ENCODE peak calls at places on chromosomes 1 and 21, in nine cellular contexts. One of them, this sample, is unnamed.
A peak's percentile ranks its signal among the peaks of the same experiment; 100 is the strongest.

GRCh38 chr21:16587141-16587570 is 857.4 kb downstream of the USP25 start:
- DNase-seq in WERI-Rb-1: no peak
- DNase-seq in Peyer's patch: peak; percentile 62
- DNase-seq in aorta: peak; percentile 75
- DNase-seq in mesendoderm: peak; percentile 58
- DNase-seq in HepG2: peak; percentile 38
- DNase-seq in GM12878: no peak
- DNase-seq in NT2/D1: no peak
- DNase-seq in NB4: peak; percentile 9
- DNase-seq in this sample: peak; percentile 93

GRCh38 chr1:24988560-24988912 is 58.5 kb upstream of the RUNX3 start:
- DNase-seq in WERI-Rb-1: no peak
- DNase-seq in Peyer's patch: no peak
- DNase-seq in aorta: peak; percentile 51
- DNase-seq in mesendoderm: no peak
- DNase-seq in HepG2: no peak
- DNase-seq in GM12878: no peak
- DNase-seq in NT2/D1: no peak
- DNase-seq in NB4: no peak
- DNase-seq in this sample: no peak

GRCh38 chr1:37629008-37629407 is 5.7 kb downstream of the RSPO1 start:
- DNase-seq in WERI-Rb-1: peak; percentile 65
- DNase-seq in Peyer's patch: no peak
- DNase-seq in aorta: no peak
- DNase-seq in mesendoderm: no peak
- DNase-seq in HepG2: no peak
- DNase-seq in GM12878: no peak
- DNase-seq in NT2/D1: no peak
- DNase-seq in NB4: no peak
- DNase-seq in this sample: no peak

GRCh38 chr1:160082487-160082886 is 1.1 kb downstream of the KCNJ9 start:
- DNase-seq in WERI-Rb-1: no peak
- DNase-seq in Peyer's patch: no peak
- DNase-seq in aorta: no peak
- DNase-seq in mesendoderm: no peak
- DNase-seq in HepG2: no peak
- DNase-seq in GM12878: no peak
- DNase-seq in NT2/D1: no peak
- DNase-seq in NB4: no peak
- DNase-seq in this sample: no peak

GRCh38 chr1:216566809-216567208 is 143.6 kb upstream of the USH2A start:
- DNase-seq in WERI-Rb-1: peak; percentile 46
- DNase-seq in Peyer's patch: no peak
- DNase-seq in aorta: no peak
- DNase-seq in mesendoderm: peak; percentile 27
- DNase-seq in HepG2: no peak
- DNase-seq in GM12878: no peak
- DNase-seq in NT2/D1: no peak
- DNase-seq in NB4: peak; percentile 8
- DNase-seq in this sample: peak; percentile 58

GRCh38 chr1:201662646-201663045 is 123.7 kb downstream of the NAV1 start:
- DNase-seq in WERI-Rb-1: no peak
- DNase-seq in Peyer's patch: no peak
- DNase-seq in aorta: no peak
- DNase-seq in mesendoderm: no peak
- DNase-seq in HepG2: no peak
- DNase-seq in GM12878: no peak
- DNase-seq in NT2/D1: no peak
- DNase-seq in NB4: no peak
- DNase-seq in this sample: no peak

GRCh38 chr1:93980320-93980744 is 71.1 kb upstream of the GCLM start:
- DNase-seq in WERI-Rb-1: peak; percentile 68
- DNase-seq in Peyer's patch: no peak
- DNase-seq in aorta: no peak
- DNase-seq in mesendoderm: peak; percentile 77
- DNase-seq in HepG2: peak; percentile 58
- DNase-seq in GM12878: no peak
- DNase-seq in NT2/D1: peak; percentile 32
- DNase-seq in NB4: peak; percentile 35
- DNase-seq in this sample: no peak

GRCh38 chr1:224082146-224082545 is 31.8 kb upstream of the FBXO28 start:
- DNase-seq in WERI-Rb-1: no peak
- DNase-seq in Peyer's patch: no peak
- DNase-seq in aorta: no peak
- DNase-seq in mesendoderm: peak; percentile 30
- DNase-seq in HepG2: no peak
- DNase-seq in GM12878: no peak
- DNase-seq in NT2/D1: peak; percentile 27
- DNase-seq in NB4: no peak
- DNase-seq in this sample: no peak

GRCh38 chr21:38259665-38260064 is 2.9 kb downstream of the KCNJ15 start:
- DNase-seq in WERI-Rb-1: no peak
- DNase-seq in Peyer's patch: no peak
- DNase-seq in aorta: no peak
- DNase-seq in mesendoderm: no peak
- DNase-seq in HepG2: no peak
- DNase-seq in GM12878: no peak
- DNase-seq in NT2/D1: no peak
- DNase-seq in NB4: no peak
- DNase-seq in this sample: no peak
- H3K4me3 ChIP-seq in WERI-Rb-1: no peak overlapping the region
- H3K4me3 ChIP-seq in Peyer's patch: no peak overlapping the region
- H3K4me3 ChIP-seq in aorta: no peak overlapping the region
- H3K4me3 ChIP-seq in mesendoderm: no peak overlapping the region
- H3K4me3 ChIP-seq in HepG2: no peak overlapping the region
- H3K4me3 ChIP-seq in GM12878: no peak overlapping the region
- H3K4me3 ChIP-seq in NT2/D1: no peak overlapping the region
- H3K4me3 ChIP-seq in NB4: no peak overlapping the region
- H3K4me3 ChIP-seq in this sample: no peak overlapping the region

GRCh38 chr1:28671254-28671780 is 2.7 kb downstream of the GMEB1 start:
- DNase-seq in WERI-Rb-1: no peak
- DNase-seq in Peyer's patch: no peak
- DNase-seq in aorta: peak; percentile 23
- DNase-seq in mesendoderm: no peak
- DNase-seq in HepG2: no peak
- DNase-seq in GM12878: no peak
- DNase-seq in NT2/D1: no peak
- DNase-seq in NB4: no peak
- DNase-seq in this sample: no peak
- H3K4me3 ChIP-seq in WERI-Rb-1: no peak overlapping the region
- H3K4me3 ChIP-seq in Peyer's patch: no peak overlapping the region
- H3K4me3 ChIP-seq in aorta: no peak overlapping the region
- H3K4me3 ChIP-seq in mesendoderm: no peak overlapping the region
- H3K4me3 ChIP-seq in HepG2: no peak overlapping the region
- H3K4me3 ChIP-seq in GM12878: no peak overlapping the region
- H3K4me3 ChIP-seq in NT2/D1: no peak overlapping the region
- H3K4me3 ChIP-seq in NB4: no peak overlapping the region
- H3K4me3 ChIP-seq in this sample: no peak overlapping the region

GRCh38 chr1:145978860-145979745 is 14.6 kb downstream of the POLR3GL start:
- DNase-seq in WERI-Rb-1: peak; percentile 98
- DNase-seq in Peyer's patch: peak; percentile 98
- DNase-seq in aorta: peak; percentile 92
- DNase-seq in mesendoderm: peak; percentile 100
- DNase-seq in HepG2: peak; percentile 50
- DNase-seq in GM12878: peak; percentile 99
- DNase-seq in NT2/D1: peak; percentile 99
- DNase-seq in NB4: peak; percentile 99
- DNase-seq in this sample: peak; percentile 100

GRCh38 chr1:145977016-145977415 is 12.5 kb downstream of the POLR3GL start:
- DNase-seq in WERI-Rb-1: no peak
- DNase-seq in Peyer's patch: peak; percentile 50
- DNase-seq in aorta: no peak
- DNase-seq in mesendoderm: no peak
- DNase-seq in HepG2: no peak
- DNase-seq in GM12878: no peak
- DNase-seq in NT2/D1: no peak
- DNase-seq in NB4: no peak
- DNase-seq in this sample: no peak

GRCh38 chr1:145979746-145980435 is 15.4 kb downstream of the POLR3GL start:
- DNase-seq in WERI-Rb-1: no peak
- DNase-seq in Peyer's patch: peak; percentile 73
- DNase-seq in aorta: no peak
- DNase-seq in mesendoderm: no peak
- DNase-seq in HepG2: no peak
- DNase-seq in GM12878: peak; percentile 49
- DNase-seq in NT2/D1: no peak
- DNase-seq in NB4: peak; percentile 83
- DNase-seq in this sample: peak; percentile 61

GRCh38 chr1:145977486-145978476 is 13.3 kb downstream of the POLR3GL start:
- DNase-seq in WERI-Rb-1: peak; percentile 87
- DNase-seq in Peyer's patch: peak; percentile 93
- DNase-seq in aorta: peak; percentile 82
- DNase-seq in mesendoderm: peak; percentile 94
- DNase-seq in HepG2: peak; percentile 78
- DNase-seq in GM12878: no peak
- DNase-seq in NT2/D1: peak; percentile 89
- DNase-seq in NB4: peak; percentile 89
- DNase-seq in this sample: peak; percentile 89

DNA sequence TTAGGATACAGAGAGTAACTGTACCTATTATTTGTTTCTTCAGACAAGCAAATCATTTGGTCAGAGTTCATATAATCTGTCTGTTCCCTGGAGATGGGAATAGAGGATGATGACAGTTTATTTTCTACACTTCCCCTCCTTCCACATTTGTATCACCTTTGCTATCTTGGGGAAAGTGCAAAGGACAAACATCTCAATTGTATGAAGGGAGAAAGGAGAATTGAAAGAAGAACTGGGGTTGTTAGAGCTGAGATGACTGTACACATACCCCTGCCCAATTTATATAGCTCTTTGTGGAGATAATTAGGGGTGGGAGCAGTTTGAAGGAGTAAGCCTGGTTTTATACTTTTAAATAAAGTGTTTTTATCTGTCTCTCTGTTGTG is 14.0 kb downstream of the POLR3GL start:
- DNase-seq in WERI-Rb-1: no peak
- DNase-seq in Peyer's patch: no peak
- DNase-seq in aorta: no peak
- DNase-seq in mesendoderm: no peak
- DNase-seq in HepG2: no peak
- DNase-seq in GM12878: no peak
- DNase-seq in NT2/D1: no peak
- DNase-seq in NB4: no peak
- DNase-seq in this sample: no peak
- H3K4me3 ChIP-seq in WERI-Rb-1: no peak overlapping the region
- H3K4me3 ChIP-seq in Peyer's patch: peak overlapping the region; percentile 18
- H3K4me3 ChIP-seq in aorta: no peak overlapping the region
- H3K4me3 ChIP-seq in mesendoderm: no peak overlapping the region
- H3K4me3 ChIP-seq in HepG2: no peak overlapping the region
- H3K4me3 ChIP-seq in GM12878: no peak overlapping the region
- H3K4me3 ChIP-seq in NT2/D1: no peak overlapping the region
- H3K4me3 ChIP-seq in NB4: peak overlapping the region; percentile 44
- H3K4me3 ChIP-seq in this sample: peak overlapping the region; percentile 22

DNA sequence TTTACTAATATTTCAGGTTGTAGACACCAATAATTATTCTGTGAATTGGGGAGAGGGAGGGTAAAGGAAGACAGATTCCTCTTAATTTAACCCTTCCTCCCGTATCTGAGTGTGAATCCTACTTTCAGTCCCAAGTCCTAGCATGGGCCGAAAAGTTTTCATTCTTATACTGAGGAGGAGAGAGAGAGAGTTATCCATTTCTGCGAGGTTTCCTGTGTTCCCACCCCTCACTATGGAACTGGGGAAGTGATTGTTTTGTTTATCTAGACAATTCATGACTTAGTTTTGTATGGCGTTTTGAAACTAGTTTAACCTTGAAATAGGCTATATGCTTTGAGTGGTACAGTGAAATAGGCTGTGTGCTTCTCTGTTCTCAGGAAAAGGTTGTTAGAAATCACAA is 134.0 kb upstream of the DPYD start:
- DNase-seq in WERI-Rb-1: no peak
- DNase-seq in Peyer's patch: no peak
- DNase-seq in aorta: no peak
- DNase-seq in mesendoderm: no peak
- DNase-seq in HepG2: no peak
- DNase-seq in GM12878: no peak
- DNase-seq in NT2/D1: no peak
- DNase-seq in NB4: no peak
- DNase-seq in this sample: no peak
- H3K4me3 ChIP-seq in WERI-Rb-1: no peak overlapping the region
- H3K4me3 ChIP-seq in Peyer's patch: no peak overlapping the region
- H3K4me3 ChIP-seq in aorta: no peak overlapping the region
- H3K4me3 ChIP-seq in mesendoderm: no peak overlapping the region
- H3K4me3 ChIP-seq in HepG2: no peak overlapping the region
- H3K4me3 ChIP-seq in GM12878: no peak overlapping the region
- H3K4me3 ChIP-seq in NT2/D1: peak overlapping the region; percentile 68
- H3K4me3 ChIP-seq in NB4: no peak overlapping the region
- H3K4me3 ChIP-seq in this sample: peak overlapping the region; percentile 34

GRCh38 chr1:206471415-206471801 is 1.1 kb downstream of the IKBKE start:
- DNase-seq in WERI-Rb-1: no peak
- DNase-seq in Peyer's patch: no peak
- DNase-seq in aorta: no peak
- DNase-seq in mesendoderm: peak; percentile 23
- DNase-seq in HepG2: no peak
- DNase-seq in GM12878: no peak
- DNase-seq in NT2/D1: no peak
- DNase-seq in NB4: no peak
- DNase-seq in this sample: no peak

GRCh38 chr1:206471993-206472392 is 1.7 kb downstream of the IKBKE start:
- DNase-seq in WERI-Rb-1: no peak
- DNase-seq in Peyer's patch: no peak
- DNase-seq in aorta: peak; percentile 14
- DNase-seq in mesendoderm: no peak
- DNase-seq in HepG2: no peak
- DNase-seq in GM12878: no peak
- DNase-seq in NT2/D1: no peak
- DNase-seq in NB4: peak; percentile 44
- DNase-seq in this sample: no peak

GRCh38 chr1:206472886-206473285 is 2.6 kb downstream of the IKBKE start:
- DNase-seq in WERI-Rb-1: no peak
- DNase-seq in Peyer's patch: no peak
- DNase-seq in aorta: no peak
- DNase-seq in mesendoderm: no peak
- DNase-seq in HepG2: no peak
- DNase-seq in GM12878: no peak
- DNase-seq in NT2/D1: no peak
- DNase-seq in NB4: no peak
- DNase-seq in this sample: no peak

GRCh38 chr1:206470692-206471414 is 577 bp downstream of the IKBKE start:
- DNase-seq in WERI-Rb-1: no peak
- DNase-seq in Peyer's patch: peak; percentile 76
- DNase-seq in aorta: peak; percentile 76
- DNase-seq in mesendoderm: peak; percentile 73
- DNase-seq in HepG2: peak; percentile 68
- DNase-seq in GM12878: peak; percentile 68
- DNase-seq in NT2/D1: peak; percentile 56
- DNase-seq in NB4: peak; percentile 92
- DNase-seq in this sample: peak; percentile 77

GRCh38 chr1:206472454-206472853 is 2.2 kb downstream of the IKBKE start:
- DNase-seq in WERI-Rb-1: no peak
- DNase-seq in Peyer's patch: no peak
- DNase-seq in aorta: no peak
- DNase-seq in mesendoderm: peak; percentile 56
- DNase-seq in HepG2: peak; percentile 31
- DNase-seq in GM12878: no peak
- DNase-seq in NT2/D1: no peak
- DNase-seq in NB4: peak; percentile 97
- DNase-seq in this sample: peak; percentile 89
- H3K4me3 ChIP-seq in WERI-Rb-1: no peak overlapping the region
- H3K4me3 ChIP-seq in Peyer's patch: no peak overlapping the region
- H3K4me3 ChIP-seq in aorta: no peak overlapping the region
- H3K4me3 ChIP-seq in mesendoderm: no peak overlapping the region
- H3K4me3 ChIP-seq in HepG2: no peak overlapping the region
- H3K4me3 ChIP-seq in GM12878: peak overlapping the region; percentile 94
- H3K4me3 ChIP-seq in NT2/D1: no peak overlapping the region
- H3K4me3 ChIP-seq in NB4: peak overlapping the region; percentile 94
- H3K4me3 ChIP-seq in this sample: no peak overlapping the region